ENCODE peak calls at places on chromosomes 6 and 20, in four cellular contexts. E is upper lobe of right lung; U is Panc1; P is naive thymus-derived CD4-positive, alpha-beta T cell. Q is an unnamed sample.

GRCh38 chr6:84687487-84687886 is 76.9 kb downstream of the TBX18 start:
- DNase-seq in E (no peak), U (no peak), P (no peak), Q (no peak)

GRCh38 chr6:140079328-140079727 is 704.9 kb upstream of the CITED2 start:
- DNase-seq in E (no peak), U (no peak), P (no peak), Q (no peak)

GRCh38 chr20:52895662-52896061 is 76.5 kb upstream of the TSHZ2 start:
- DNase-seq in E (no peak), U (no peak), P (no peak), Q (no peak)

GRCh38 chr6:46983007-46983411 is 59.1 kb downstream of the ADGRF1 start:
- DNase-seq in P (no peak), U (peak; percentile 51), E (no peak), Q (no peak)

GRCh38 chr6:108581237-108581931 is 20.7 kb downstream of the FOXO3 start:
- DNase-seq in E (no peak), U (no peak), P (peak; percentile 2), Q (no peak)

GRCh38 chr20:42097741-42098140 is 479.6 kb upstream of the CHD6 start:
- DNase-seq in E (no peak), P (no peak), U (no peak), Q (no peak)

GRCh38 chr20:60352017-60352416 is 393.8 kb downstream of the CDH26 start:
- DNase-seq in E (no peak), U (no peak), P (no peak), Q (no peak)

GRCh38 chr6:170082531-170083187 is 208.2 kb downstream of the DLL1 start:
- DNase-seq in E (no peak), P (no peak), U (no peak), Q (no peak)

GRCh38 chr6:42269553-42269952 is 51.9 kb upstream of the MRPS10 start:
- DNase-seq in P (no peak), U (no peak), E (no peak), Q (peak; percentile 68)

GRCh38 chr6:128256100-128256499 is 264.3 kb downstream of the PTPRK start:
- DNase-seq in P (no peak), U (no peak), E (no peak), Q (no peak)

GRCh38 chr20:47796952-47797351 is 11.7 kb upstream of the SULF2 start:
- DNase-seq in E (peak; percentile 69), P (no peak), U (no peak), Q (no peak)

GRCh38 chr20:19932170-19932667 is 84.9 kb upstream of the NAA20 start:
- DNase-seq in P (no peak), E (no peak), U (no peak), Q (no peak)

GRCh38 chr6:45896783-45897441 is 118.7 kb downstream of the CLIC5 start:
- DNase-seq in U (no peak), P (no peak), E (no peak), Q (no peak)

GRCh38 chr20:20820104-20820503 is 107.7 kb upstream of the RALGAPA2 start:
- DNase-seq in U (no peak), P (no peak), E (no peak), Q (no peak)

GRCh38 chr6:72559067-72559466 is 62.8 kb upstream of the KCNQ5 start:
- DNase-seq in P (no peak), U (no peak), E (no peak), Q (no peak)

GRCh38 chr6:5202206-5202605 is 58.5 kb downstream of the LYRM4 start:
- DNase-seq in U (no peak), E (no peak), P (no peak), Q (no peak)

GRCh38 chr20:5668529-5668868 is 81.7 kb upstream of the SHLD1 start:
- DNase-seq in U (no peak), E (peak; percentile 66), P (no peak), Q (no peak)

GRCh38 chr20:2835331-2835796 is 5.1 kb downstream of the PCED1A start:
- DNase-seq in P (no peak), E (no peak), U (no peak), Q (no peak)

GRCh38 chr6:152273002-152273401 is 364.2 kb downstream of the SYNE1 start:
- DNase-seq in E (no peak), U (no peak), P (no peak), Q (no peak)

GRCh38 chr20:57103146-57103800 is 163.2 kb downstream of the BMP7 start:
- DNase-seq in P (no peak), E (no peak), U (no peak), Q (no peak)

GRCh38 chr6:34237316-34237721 is 646 bp downstream of the HMGA1 start:
- DNase-seq in P (peak; percentile 19), E (peak; percentile 71), U (no peak), Q (no peak)
- H3K27ac ChIP-seq in P (peak overlapping the region; percentile 99), E (peak overlapping the region; percentile 89), U (no peak overlapping the region), Q (no peak overlapping the region)

GRCh38 chr6:16770701-16771569 is 9.7 kb upstream of the ATXN1 start:
- DNase-seq in E (peak; percentile 91), P (peak; percentile 56), U (no peak), Q (peak; percentile 91)

GRCh38 chr6:16769131-16769985 is 8.1 kb upstream of the ATXN1 start:
- DNase-seq in U (no peak), P (peak; percentile 29), E (no peak), Q (no peak)

GRCh38 chr6:16767765-16768514 is 6.7 kb upstream of the ATXN1 start:
- DNase-seq in U (no peak), E (no peak), P (no peak), Q (no peak)

GRCh38 chr6:16766836-16767745 is 5.8 kb upstream of the ATXN1 start:
- DNase-seq in E (no peak), P (no peak), U (no peak), Q (no peak)

GRCh38 chr6:16769986-16770376 is 8.7 kb upstream of the ATXN1 start:
- DNase-seq in P (no peak), E (no peak), U (no peak), Q (no peak)
- H3K4me1 ChIP-seq in P (peaks cover 38% of the 10 kb centered on the region), E (peaks cover 32% of the 10 kb centered on the region), U (peaks cover 60% of the 10 kb centered on the region), Q (peaks cover 2% of the 10 kb centered on the region)

GRCh38 chr20:64214113-64214512 is 41.4 kb upstream of the PCMTD2 start:
- DNase-seq in P (no peak), E (no peak), U (no peak), Q (no peak)

GRCh38 chr20:64211874-64212658 is 43.5 kb upstream of the PCMTD2 start:
- DNase-seq in E (peak; percentile 78), U (no peak), P (no peak), Q (peak; percentile 70)

GRCh38 chr20:64210661-64211369 is 44.7 kb upstream of the PCMTD2 start:
- DNase-seq in U (no peak), P (no peak), E (no peak), Q (no peak)

GRCh38 chr20:64214952-64215351 is 40.6 kb upstream of the PCMTD2 start:
- DNase-seq in E (no peak), P (no peak), U (no peak), Q (no peak)

GRCh38 chr20:64212750-64213149 is 42.8 kb upstream of the PCMTD2 start:
- DNase-seq in P (no peak), U (no peak), E (no peak), Q (peak; percentile 73)
- H3K27ac ChIP-seq in P (no peak overlapping the region), U (no peak overlapping the region), E (no peak overlapping the region), Q (no peak overlapping the region)

GRCh38 chr20:45359406-45360148 is 3.4 kb upstream of the SYS1 start:
- DNase-seq in U (no peak), E (no peak), P (no peak), Q (no peak)

GRCh38 chr20:45363611-45364492 is 896 bp downstream of the SYS1 start:
- DNase-seq in U (no peak), E (no peak), P (no peak), Q (no peak)

GRCh38 chr20:45362804-45363610 is at the start of gene SYS1:
- DNase-seq in E (peak; percentile 100), U (peak; percentile 95), P (peak; percentile 98), Q (peak; percentile 99)

GRCh38 chr20:45359069-45359405 is 3.9 kb upstream of the SYS1 start:
- DNase-seq in P (no peak), E (peak; percentile 82), U (no peak), Q (peak; percentile 90)

DNA sequence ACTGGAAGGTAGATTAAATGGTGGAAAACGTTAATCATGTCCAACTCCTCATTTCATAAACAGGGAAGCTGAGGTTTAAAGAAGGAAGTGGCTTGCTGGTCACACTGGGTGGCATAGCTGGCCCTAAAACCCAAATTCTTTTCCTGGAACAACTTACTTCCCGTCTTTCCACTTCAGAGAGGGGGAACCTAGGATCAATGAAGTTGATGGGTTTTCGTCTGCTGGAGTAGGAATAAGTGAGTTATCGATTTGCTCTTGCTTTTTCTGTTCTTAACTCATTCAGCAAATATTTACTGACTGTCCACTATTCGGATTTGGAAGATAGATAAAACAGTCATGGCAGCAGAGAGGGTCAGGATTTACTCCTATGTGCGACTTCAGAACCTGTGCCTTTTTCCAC is 1.2 kb upstream of the SYS1 start:
- DNase-seq in E (no peak), P (no peak), U (no peak), Q (no peak)
- H3K4me1 ChIP-seq in E (peaks cover 66% of the 10 kb centered on the region), P (peaks cover 18% of the 10 kb centered on the region), U (peaks cover 27% of the 10 kb centered on the region), Q (peaks cover 31% of the 10 kb centered on the region)

GRCh38 chr20:49572857-49573256 is 4.9 kb upstream of the PTGIS start:
- DNase-seq in E (no peak), U (no peak), P (no peak), Q (no peak)
- H3K27ac ChIP-seq in E (no peak overlapping the region), U (no peak overlapping the region), P (no peak overlapping the region), Q (no peak overlapping the region)

DNA sequence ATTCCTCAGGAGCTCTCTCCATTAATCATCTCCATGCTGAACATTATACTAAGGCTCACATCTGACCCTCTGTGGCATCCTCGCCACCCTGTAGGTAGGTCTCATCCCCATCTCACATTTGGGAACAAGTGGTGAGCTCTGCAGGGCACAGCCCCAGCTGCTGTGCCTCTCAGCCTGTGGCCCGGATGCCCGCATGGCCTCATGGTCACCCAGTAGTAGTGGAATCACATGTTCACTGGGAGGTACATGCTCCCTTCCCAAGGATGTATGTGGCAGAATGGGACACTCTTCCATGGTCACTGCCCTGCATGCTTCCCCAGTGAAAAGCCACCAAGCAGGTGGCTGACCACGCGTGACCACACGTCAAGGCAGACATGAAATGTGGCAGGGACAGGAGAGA is 26.3 kb upstream of the APMAP start:
- DNase-seq in P (no peak), E (peak; percentile 52), U (no peak), Q (peak; percentile 14)
- H3K4me1 ChIP-seq in P (no peaks in the 10 kb centered on the region), E (peaks cover 14% of the 10 kb centered on the region), U (no peaks in the 10 kb centered on the region), Q (peaks cover 24% of the 10 kb centered on the region)